ENCODE peak calls at places on chromosomes 12 and 14, in seven cellular contexts. I is transverse colon, R is IMR-90, X is tibial nerve, A is kidney, Q is brain microvascular endothelial cell, F is stomach. L is an unnamed sample.

GRCh38 chr12:16329594-16329993 is 17.9 kb upstream of the MGST1 start:
- DNase-seq in I (no peak), R (no peak), X (no peak), A (no peak), Q (no peak), F (no peak), L (no peak)

GRCh38 chr12:71872999-71873398 is 33.4 kb downstream of the TBC1D15 start:
- DNase-seq in I (no peak), R (no peak), X (no peak), A (no peak), Q (no peak), F (no peak), L (no peak)

GRCh38 chr14:105496831-105497591 is 6.0 kb downstream of the TEDC1 start:
- DNase-seq in I (no peak), R (no peak), X (no peak), A (peak; percentile 69), Q (no peak), F (no peak), L (peak; percentile 70)

GRCh38 chr14:80867091-80867490 is 74.4 kb downstream of the CEP128 start:
- DNase-seq in I (no peak), R (peak; percentile 31), X (no peak), A (no peak), Q (no peak), F (no peak), L (no peak)

GRCh38 chr14:30657606-30658163 is 35.6 kb downstream of the SCFD1 start:
- DNase-seq in I (no peak), R (peak; percentile 7), X (no peak), A (no peak), Q (no peak), F (no peak), L (no peak)

GRCh38 chr12:41468756-41469155 is 280.6 kb downstream of the PDZRN4 start:
- DNase-seq in I (no peak), R (no peak), X (no peak), A (no peak), Q (no peak), F (no peak), L (no peak)

GRCh38 chr14:63777024-63777423 is 49.2 kb upstream of the SGPP1 start:
- DNase-seq in I (no peak), R (peak; percentile 69), X (no peak), A (no peak), Q (peak; percentile 22), F (no peak), L (no peak)

GRCh38 chr12:65891987-65892481 is 67.8 kb downstream of the HMGA2 start:
- DNase-seq in I (peak; percentile 55), R (peak; percentile 99), X (peak; percentile 84), A (peak; percentile 78), Q (peak; percentile 97), F (peak; percentile 55), L (peak; percentile 87)

GRCh38 chr14:70697681-70698080 is 56.0 kb downstream of the TTC9 start:
- DNase-seq in I (no peak), R (no peak), X (no peak), A (no peak), Q (no peak), F (no peak), L (no peak)

GRCh38 chr12:111343181-111343580 is 25.7 kb downstream of the PHETA1 start:
- DNase-seq in I (no peak), R (no peak), X (no peak), A (no peak), Q (no peak), F (no peak), L (no peak)

DNA sequence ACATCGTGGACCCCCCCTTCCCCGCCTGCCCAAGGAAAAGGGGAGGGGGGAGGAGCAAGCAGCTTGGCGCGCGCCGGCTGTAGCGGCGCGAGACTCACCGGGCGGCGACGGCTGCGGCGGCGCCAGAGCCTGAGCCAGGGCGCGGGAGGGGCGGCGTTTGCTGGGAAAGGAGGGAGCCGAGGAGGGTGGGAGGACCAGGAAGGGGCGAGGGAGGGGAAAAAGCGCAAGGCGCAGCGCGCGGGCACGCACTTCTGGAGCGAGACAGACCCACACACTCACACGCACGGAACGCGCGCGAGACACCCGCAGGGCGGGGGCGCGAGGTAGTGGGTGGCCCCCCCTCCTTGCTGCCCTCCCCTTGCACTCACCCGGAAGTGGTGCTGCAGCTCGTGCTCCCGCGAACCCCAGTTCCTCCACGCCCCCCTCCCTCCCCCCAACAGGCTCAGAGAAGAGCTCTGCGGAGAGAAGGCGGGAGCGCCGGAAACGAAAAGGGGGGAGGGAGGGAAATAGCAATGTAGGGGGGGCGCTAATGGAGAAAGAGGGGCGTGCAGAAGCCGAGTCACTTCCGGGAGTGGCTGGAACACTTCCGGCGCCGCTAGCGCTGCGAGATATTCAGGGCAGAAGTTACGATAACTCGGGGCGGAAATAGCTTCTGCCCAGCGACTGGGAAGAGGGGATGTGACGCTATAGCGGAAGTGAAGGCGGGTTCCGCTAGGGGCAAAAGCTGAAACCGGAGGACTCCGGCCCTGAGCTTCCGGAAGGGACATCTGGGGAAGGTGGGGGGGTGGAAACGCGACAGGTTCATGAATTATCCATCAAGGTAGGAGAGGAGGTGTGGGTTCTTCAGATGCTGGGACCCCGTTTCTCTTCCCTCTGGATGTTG is at the start of gene ZNF384:
- DNase-seq in I (peak; percentile 98), R (peak; percentile 99), X (peak; percentile 94), A (peak; percentile 99), Q (peak; percentile 98), F (peak; percentile 97), L (peak; percentile 99)
- H3K27ac ChIP-seq in I (peak within 1 kb of the TSS; percentile 100), R (peak within 1 kb of the TSS; percentile 89), X (peak within 1 kb of the TSS; percentile 99), A (peak within 1 kb of the TSS; percentile 97), Q (peak within 1 kb of the TSS; percentile 88), F (peak within 1 kb of the TSS; percentile 94), L (peak within 1 kb of the TSS; percentile 97)

GRCh38 chr12:81181701-81182100 is 103.8 kb downstream of the ACSS3 start:
- DNase-seq in I (no peak), R (no peak), X (no peak), A (no peak), Q (no peak), F (no peak), L (no peak)
- H3K27ac ChIP-seq in I (no peak overlapping the region), R (no peak overlapping the region), X (no peak overlapping the region), A (no peak overlapping the region), Q (no peak overlapping the region), F (no peak overlapping the region), L (no peak overlapping the region)

GRCh38 chr14:101198398-101199027 is 295.0 kb upstream of the RTL1 start:
- DNase-seq in I (no peak), R (no peak), X (no peak), A (peak; percentile 58), Q (no peak), F (peak; percentile 21), L (peak; percentile 26)

GRCh38 chr14:101195309-101195724 is 291.8 kb upstream of the RTL1 start:
- DNase-seq in I (no peak), R (no peak), X (no peak), A (peak; percentile 31), Q (no peak), F (peak; percentile 13), L (peak; percentile 54)

GRCh38 chr14:101197595-101198397 is 294.3 kb upstream of the RTL1 start:
- DNase-seq in I (no peak), R (no peak), X (no peak), A (peak; percentile 48), Q (no peak), F (peak; percentile 23), L (peak; percentile 65)

GRCh38 chr14:101196051-101196450 is 292.5 kb upstream of the RTL1 start:
- DNase-seq in I (no peak), R (no peak), X (no peak), A (peak; percentile 41), Q (no peak), F (peak; percentile 11), L (peak; percentile 24)

GRCh38 chr14:101196795-101197590 is 293.5 kb upstream of the RTL1 start:
- DNase-seq in I (no peak), R (no peak), X (peak; percentile 20), A (peak; percentile 65), Q (no peak), F (peak; percentile 18), L (peak; percentile 65)
- H3K27ac ChIP-seq in I (no peak overlapping the region), R (no peak overlapping the region), X (no peak overlapping the region), A (no peak overlapping the region), Q (no peak overlapping the region), F (no peak overlapping the region), L (no peak overlapping the region)

DNA sequence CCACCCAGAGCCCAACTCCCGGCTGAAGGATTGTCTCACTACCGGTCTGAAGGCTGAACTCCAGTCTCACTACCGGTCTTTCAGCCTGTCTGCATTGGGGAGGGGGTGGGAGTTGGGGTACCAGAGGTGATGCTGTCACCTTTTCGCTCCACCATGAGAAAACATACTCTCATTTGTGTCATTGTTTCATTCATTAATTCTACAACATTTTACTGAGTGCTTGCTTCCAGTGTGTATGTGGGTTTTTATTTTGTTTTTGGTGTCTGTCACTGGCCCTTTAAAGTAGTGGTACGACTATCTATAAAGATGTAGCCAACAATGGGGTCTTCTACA is 524 bp upstream of the CDK4 start:
- DNase-seq in I (no peak), R (no peak), X (no peak), A (no peak), Q (no peak), F (no peak), L (no peak)
- H3K27ac ChIP-seq in I (peak overlapping the region; percentile 75), R (no peak overlapping the region), X (peak overlapping the region; percentile 85), A (peak overlapping the region; percentile 77), Q (peak overlapping the region; percentile 9), F (peak overlapping the region; percentile 89), L (peak overlapping the region; percentile 91)

GRCh38 chr14:61651355-61651754 is 44.0 kb upstream of the HIF1A start:
- DNase-seq in I (no peak), R (no peak), X (no peak), A (no peak), Q (no peak), F (no peak), L (no peak)

GRCh38 chr14:61647704-61648103 is 47.6 kb upstream of the HIF1A start:
- DNase-seq in I (no peak), R (no peak), X (no peak), A (no peak), Q (no peak), F (no peak), L (no peak)

GRCh38 chr14:61649283-61649682 is 46.0 kb upstream of the HIF1A start:
- DNase-seq in I (no peak), R (no peak), X (no peak), A (no peak), Q (no peak), F (no peak), L (no peak)

GRCh38 chr14:61646366-61647101 is 48.8 kb upstream of the HIF1A start:
- DNase-seq in I (no peak), R (no peak), X (no peak), A (no peak), Q (no peak), F (no peak), L (no peak)

GRCh38 chr14:61648377-61648776 is 46.9 kb upstream of the HIF1A start:
- DNase-seq in I (no peak), R (no peak), X (no peak), A (no peak), Q (no peak), F (no peak), L (no peak)
- H3K27ac ChIP-seq in I (no peak overlapping the region), R (no peak overlapping the region), X (no peak overlapping the region), A (no peak overlapping the region), Q (no peak overlapping the region), F (no peak overlapping the region), L (no peak overlapping the region)